ENCODE peak calls at places on chromosome 6, in five cellular contexts. C is foreskin fibroblast, Z is lower lobe of right lung, X is GM20000, O is AG09319. J is an unnamed sample.

GRCh38 chr6:110015206-110015605 is 37.1 kb downstream of the GPR6 start:
- DNase-seq in C (no peak), Z (no peak), X (no peak), O (no peak), J (no peak)

GRCh38 chr6:89853068-89853467 is 23.4 kb downstream of the CASP8AP2 start:
- DNase-seq in C (no peak), Z (no peak), X (no peak), O (no peak), J (peak; percentile 45)

GRCh38 chr6:53815381-53816119 is 20.7 kb downstream of the LRRC1 start:
- DNase-seq in C (no peak), Z (no peak), X (no peak), O (no peak), J (no peak)

GRCh38 chr6:165849539-165850430 is 186.7 kb upstream of the PDE10A start:
- DNase-seq in C (no peak), Z (no peak), X (no peak), O (no peak), J (no peak)

GRCh38 chr6:91317247-91317646 is 730.4 kb upstream of the MAP3K7 start:
- DNase-seq in C (no peak), Z (no peak), X (no peak), O (no peak), J (peak; percentile 38)

GRCh38 chr6:135833806-135834205 is 17.7 kb upstream of the PDE7B start:
- DNase-seq in C (no peak), Z (no peak), X (no peak), O (no peak), J (no peak)

GRCh38 chr6:130244728-130245127 is 22.0 kb upstream of the SAMD3 start:
- DNase-seq in C (no peak), Z (no peak), X (no peak), O (no peak), J (no peak)

GRCh38 chr6:159988983-159989454 is 20.1 kb downstream of the IGF2R start:
- DNase-seq in C (no peak), Z (no peak), X (no peak), O (no peak), J (no peak)

GRCh38 chr6:89145461-89145961 is 344 bp upstream of the PM20D2 start:
- DNase-seq in C (peak; percentile 54), Z (no peak), X (peak; percentile 82), O (no peak), J (no peak)

DNA sequence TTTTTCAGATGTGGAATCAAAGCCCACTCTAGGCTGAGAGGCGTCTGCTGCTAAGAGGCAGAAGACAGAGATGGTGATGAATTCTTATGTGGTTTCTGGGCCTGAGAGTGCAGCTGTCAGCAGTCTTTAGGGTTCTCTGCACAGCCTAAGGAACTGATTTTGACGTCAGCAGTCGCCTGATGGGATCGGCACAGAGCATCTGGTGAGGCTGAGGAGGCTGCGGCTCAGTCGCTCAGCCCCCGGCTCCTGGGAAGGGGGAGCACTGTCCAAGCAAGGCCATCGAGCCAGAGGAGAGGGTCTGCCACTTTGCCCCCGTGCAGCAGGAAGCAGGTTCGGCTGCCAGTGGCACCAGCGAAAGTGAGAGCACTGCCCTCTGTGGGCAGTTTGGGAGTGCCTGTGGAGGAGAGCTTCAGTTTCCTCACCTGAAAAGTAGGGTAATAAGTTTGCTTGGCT is 92.5 kb downstream of the TCP11 start:
- DNase-seq in C (peak; percentile 82), Z (no peak), X (no peak), O (no peak), J (peak; percentile 59)
- TF ChIP-seq CTCF in C (peak; percentile 45), Z (peak; percentile 21), X (peak; percentile 4), O (peak; percentile 15), J (peak; percentile 43)

GRCh38 chr6:68196645-68197044 is 438.4 kb upstream of the ADGRB3 start:
- DNase-seq in C (peak; percentile 49), Z (no peak), X (no peak), O (no peak), J (no peak)
- TF ChIP-seq CTCF in C (no peak), Z (no peak), X (no peak), O (no peak), J (no peak)

DNA sequence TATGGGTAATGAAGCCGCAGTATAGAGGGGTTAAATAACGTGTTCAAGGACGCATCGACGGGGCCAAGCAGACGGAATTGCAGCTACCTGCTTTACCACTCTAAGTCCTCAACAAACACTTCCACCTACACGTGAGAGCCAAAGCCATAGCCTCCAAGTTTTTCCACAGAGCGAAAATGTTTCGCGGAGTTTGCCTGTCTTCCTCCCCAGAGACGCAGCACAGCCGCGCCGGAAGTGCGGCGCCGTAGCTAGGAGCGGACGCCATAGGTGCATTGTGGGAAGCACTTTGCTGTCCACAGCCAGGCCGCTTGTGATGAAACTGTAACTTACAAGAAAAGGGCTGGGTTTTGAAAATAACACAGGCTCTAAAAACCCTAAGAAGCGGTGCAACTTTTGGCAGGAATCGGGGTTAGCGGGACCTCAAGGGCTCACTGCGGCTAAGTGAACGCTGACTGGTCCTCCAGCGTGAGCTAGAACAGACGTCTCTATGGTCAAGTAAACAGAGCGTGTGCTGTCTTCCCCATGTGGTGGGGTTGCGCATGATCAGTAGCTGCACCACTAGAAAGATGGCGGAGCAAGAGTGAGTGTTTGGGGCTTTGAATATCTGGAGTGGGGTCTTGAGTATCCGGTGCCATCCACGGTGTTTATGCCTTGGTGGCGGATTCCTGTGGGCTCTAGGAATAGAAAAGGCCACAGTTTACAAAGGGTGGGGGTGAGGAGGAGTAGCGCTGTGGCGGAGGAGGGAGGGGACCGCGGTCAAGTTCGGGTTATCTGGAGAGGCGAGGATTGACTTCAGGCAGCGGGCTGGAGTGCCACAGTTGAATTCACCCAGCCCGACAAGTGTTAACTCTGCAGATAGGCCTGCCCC is at the start of gene RPL7L1:
- DNase-seq in C (peak; percentile 89), Z (peak; percentile 85), X (peak; percentile 75), O (peak; percentile 62), J (peak; percentile 66)
- TF ChIP-seq CTCF in C (no peak), Z (no peak), X (no peak), O (no peak), J (peak; percentile 14)

GRCh38 chr6:33788694-33789549 is at the start of gene LEMD2:
- DNase-seq in C (peak; percentile 99), Z (peak; percentile 94), X (peak; percentile 98), O (peak; percentile 87), J (peak; percentile 84)
- TF ChIP-seq CTCF in C (no peak), Z (no peak), X (no peak), O (no peak), J (no peak)

GRCh38 chr6:38775870-38776269 is 60.8 kb downstream of the DNAH8 start:
- DNase-seq in C (no peak), Z (no peak), X (peak; percentile 47), O (no peak), J (no peak)

GRCh38 chr6:38779310-38780062 is 64.4 kb downstream of the DNAH8 start:
- DNase-seq in C (no peak), Z (no peak), X (no peak), O (no peak), J (no peak)

GRCh38 chr6:38774933-38775707 is 60.0 kb downstream of the DNAH8 start:
- DNase-seq in C (no peak), Z (no peak), X (peak; percentile 14), O (no peak), J (no peak)

GRCh38 chr6:38773338-38773737 is 58.2 kb downstream of the DNAH8 start:
- DNase-seq in C (no peak), Z (no peak), X (peak; percentile 35), O (no peak), J (no peak)

GRCh38 chr6:38776515-38776914 is 61.4 kb downstream of the DNAH8 start:
- DNase-seq in C (peak; percentile 54), Z (no peak), X (no peak), O (no peak), J (no peak)
- TF ChIP-seq CTCF in C (no peak), Z (no peak), X (no peak), O (no peak), J (no peak)

GRCh38 chr6:121201108-121201507 is 133.2 kb downstream of the TBC1D32 start:
- DNase-seq in C (no peak), Z (no peak), X (no peak), O (no peak), J (no peak)
- TF ChIP-seq CTCF in C (no peak), Z (no peak), X (no peak), O (no peak), J (no peak)

GRCh38 chr6:35352735-35353134 is 10.4 kb downstream of the PPARD start:
- DNase-seq in C (no peak), Z (no peak), X (no peak), O (no peak), J (no peak)

GRCh38 chr6:35356391-35356790 is 14.0 kb downstream of the PPARD start:
- DNase-seq in C (no peak), Z (no peak), X (no peak), O (no peak), J (no peak)

GRCh38 chr6:35351422-35351821 is 9.1 kb downstream of the PPARD start:
- DNase-seq in C (no peak), Z (no peak), X (no peak), O (no peak), J (no peak)

GRCh38 chr6:35357671-35358070 is 15.3 kb downstream of the PPARD start:
- DNase-seq in C (no peak), Z (no peak), X (no peak), O (no peak), J (no peak)

DNA sequence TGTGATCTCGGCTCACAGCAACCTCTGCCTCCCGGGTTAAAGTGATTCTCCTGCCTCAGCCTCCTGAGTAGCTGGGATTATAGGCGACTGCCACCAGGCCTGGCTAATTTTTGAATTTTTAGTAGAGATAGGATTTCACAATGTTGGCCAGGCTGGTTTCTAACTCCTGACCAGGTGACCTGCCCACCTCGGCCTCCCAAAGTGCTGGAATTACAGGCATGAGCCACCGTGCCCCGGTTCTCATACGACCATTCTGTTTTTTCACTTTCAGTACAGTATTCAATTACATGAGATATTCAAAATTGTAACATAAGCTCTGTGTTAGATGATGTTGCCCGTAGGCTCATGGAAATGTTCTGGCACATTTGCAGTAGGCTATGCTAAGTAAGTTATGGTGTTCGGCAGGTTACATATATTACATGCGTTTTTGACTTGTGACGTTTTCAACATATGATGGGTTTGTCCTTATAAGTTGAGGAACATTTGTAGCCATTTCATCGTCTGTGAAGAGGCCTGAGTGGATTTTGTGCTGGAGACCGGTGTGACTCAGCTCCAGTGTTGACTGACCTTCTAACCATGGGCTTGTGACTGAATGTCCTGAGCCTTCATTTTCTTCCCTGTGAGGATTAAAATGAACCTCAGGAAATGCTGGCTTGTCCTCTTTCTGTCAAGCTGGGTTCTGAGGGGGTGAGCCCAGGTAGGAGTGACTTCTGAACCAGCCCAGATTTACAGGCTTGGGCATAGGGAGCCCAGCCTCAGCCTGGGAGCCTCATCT is 12.2 kb downstream of the PPARD start:
- DNase-seq in C (peak; percentile 68), Z (no peak), X (no peak), O (no peak), J (no peak)
- TF ChIP-seq CTCF in C (no peak), Z (no peak), X (no peak), O (no peak), J (no peak)

GRCh38 chr6:79601020-79601609 is 30.0 kb upstream of the SH3BGRL2 start:
- DNase-seq in C (peak; percentile 76), Z (no peak), X (no peak), O (peak; percentile 23), J (peak; percentile 28)

GRCh38 chr6:79598012-79598411 is 33.1 kb upstream of the SH3BGRL2 start:
- DNase-seq in C (no peak), Z (no peak), X (no peak), O (no peak), J (no peak)

GRCh38 chr6:79600313-79601019 is 30.7 kb upstream of the SH3BGRL2 start:
- DNase-seq in C (no peak), Z (no peak), X (no peak), O (no peak), J (no peak)

GRCh38 chr6:79599725-79600259 is 31.3 kb upstream of the SH3BGRL2 start:
- DNase-seq in C (no peak), Z (no peak), X (no peak), O (no peak), J (no peak)

GRCh38 chr6:79597155-79597554 is 34.0 kb upstream of the SH3BGRL2 start:
- DNase-seq in C (no peak), Z (no peak), X (no peak), O (no peak), J (no peak)
- TF ChIP-seq CTCF in C (no peak), Z (no peak), X (no peak), O (no peak), J (no peak)

J was measured in astrocyte of the cerebellum.